ENCODE peak calls at places on chromosome 10, in ten cellular contexts. J, Y, O, X, F, M, U, C, Q and N are unnamed samples.
A peak's percentile ranks its signal among the peaks of the same experiment; 100 is the strongest.

GRCh38 chr10:78283069-78283682 is 249.5 kb downstream of the RPS24 start:
- DNase-seq in Y (no peak), O (no peak), C (no peak), J (no peak), U (no peak), X (no peak), M (no peak), F (no peak), Q (no peak), N (no peak)

GRCh38 chr10:29689001-29689400 is 54.2 kb upstream of the SVIL start:
- DNase-seq in X (peak; percentile 86), M (peak; percentile 79), Y (peak; percentile 73), U (no peak), F (peak; percentile 89), J (no peak), O (peak; percentile 80), C (no peak), Q (peak; percentile 74), N (no peak)

GRCh38 chr10:29250066-29250465 is 38.8 kb upstream of the LYZL1 start:
- DNase-seq in J (no peak), F (no peak), X (no peak), U (no peak), M (no peak), O (no peak), C (no peak), Y (no peak), Q (no peak), N (no peak)

GRCh38 chr10:124663766-124664360 is 80.3 kb downstream of the FAM53B start:
- DNase-seq in M (no peak), O (no peak), X (no peak), U (no peak), F (no peak), Q (no peak), C (no peak), Y (no peak), J (no peak), N (no peak)

GRCh38 chr10:116470768-116471415 is 43.2 kb downstream of the PNLIPRP3 start:
- DNase-seq in X (peak; percentile 13), Y (peak; percentile 1), Q (no peak), M (no peak), C (peak; percentile 46), J (no peak), U (no peak), O (no peak), F (no peak), N (no peak)

GRCh38 chr10:71210031-71210871 is 2.1 kb upstream of the UNC5B start:
- DNase-seq in O (no peak), X (no peak), U (no peak), Y (no peak), M (no peak), C (no peak), F (no peak), J (no peak), Q (no peak), N (no peak)

GRCh38 chr10:77415311-77415960 is 222.2 kb downstream of the KCNMA1 start:
- DNase-seq in C (no peak), Y (no peak), F (no peak), M (peak; percentile 22), J (no peak), U (no peak), Q (no peak), O (no peak), X (no peak), N (no peak)

GRCh38 chr10:11927746-11928145 is 104.6 kb downstream of the PROSER2 start:
- DNase-seq in Y (no peak), X (no peak), M (no peak), Q (no peak), C (no peak), J (no peak), F (no peak), O (no peak), U (no peak), N (no peak)

GRCh38 chr10:65112573-65112972 is 1591.4 kb downstream of the REEP3 start:
- DNase-seq in Y (no peak), O (no peak), M (no peak), F (no peak), U (no peak), X (no peak), C (no peak), J (no peak), Q (no peak), N (no peak)

DNA sequence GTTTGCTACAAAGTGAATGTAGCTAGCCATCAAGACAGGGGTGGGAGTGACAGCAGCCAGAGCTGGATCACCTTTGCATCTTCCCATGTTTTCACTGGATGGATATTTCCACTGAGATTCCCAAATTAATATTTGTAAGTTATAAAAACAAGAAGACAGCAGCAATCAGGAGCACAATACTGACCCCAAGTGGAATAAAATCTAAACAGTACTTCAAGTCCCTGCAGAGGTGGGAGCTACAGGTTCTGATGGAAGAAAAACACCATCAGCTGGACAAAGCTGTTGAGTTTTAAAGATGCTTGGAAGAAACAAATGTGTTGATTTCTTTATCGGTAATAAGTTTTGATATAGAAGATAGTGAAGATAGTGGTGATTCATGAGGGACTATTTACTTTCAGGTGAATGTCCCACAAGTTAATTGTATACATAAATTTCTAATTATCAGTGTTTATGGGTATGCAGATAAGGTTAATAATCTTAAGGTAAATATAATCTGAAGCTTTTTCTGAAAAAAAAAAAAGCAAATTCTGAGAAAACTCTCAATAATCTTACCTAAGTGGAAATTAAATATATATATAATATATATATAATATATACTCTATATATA is 129.3 kb downstream of the SLC16A9 start:
- DNase-seq in F (peak; percentile 45), Q (peak; percentile 82), Y (peak; percentile 33), X (peak; percentile 52), U (no peak), O (peak; percentile 76), M (peak; percentile 81), J (no peak), C (no peak), N (no peak)
- TF ChIP-seq CTCF in F (peak; percentile 7), Q (peak; percentile 63), Y (peak; percentile 54), X (peak; percentile 64), U (no peak), O (peak; percentile 49), M (peak; percentile 60), J (peak; percentile 4), C (no peak), N (peak; percentile 68)

GRCh38 chr10:80272793-80273522 is 16.5 kb downstream of the MAT1A start:
- DNase-seq in Y (peak; percentile 2), O (peak; percentile 8), M (peak; percentile 5), U (no peak), Q (peak; percentile 5), C (no peak), F (no peak), J (no peak), X (no peak), N (no peak)
- TF ChIP-seq CTCF in Y (no peak), O (no peak), M (no peak), U (no peak), Q (no peak), C (no peak), F (no peak), J (no peak), X (no peak), N (no peak)

DNA sequence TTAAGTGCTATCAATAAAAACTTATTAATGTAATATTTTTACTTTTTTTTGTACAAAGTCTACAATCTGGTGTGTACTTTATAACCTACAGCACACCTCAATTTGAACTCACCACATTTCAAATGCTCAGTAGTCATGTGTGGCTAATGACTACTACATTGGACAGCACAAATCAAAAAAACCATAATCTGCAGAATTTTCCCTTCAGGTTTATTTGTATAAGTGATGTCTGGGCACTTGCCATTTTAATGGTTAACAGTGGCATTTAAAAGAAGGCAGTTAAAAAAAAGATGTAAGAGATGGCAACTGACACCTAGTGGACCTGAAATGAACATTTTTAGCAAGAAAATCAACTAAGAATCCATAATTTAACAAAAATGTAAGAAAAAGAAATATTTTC is 124.6 kb upstream of the NRBF2 start:
- DNase-seq in M (peak; percentile 15), F (no peak), C (no peak), Q (peak; percentile 11), Y (no peak), O (no peak), J (no peak), U (no peak), X (peak; percentile 43), N (no peak)
- TF ChIP-seq CTCF in M (no peak), F (no peak), C (no peak), Q (no peak), Y (no peak), O (no peak), J (no peak), U (no peak), X (no peak), N (no peak)

DNA sequence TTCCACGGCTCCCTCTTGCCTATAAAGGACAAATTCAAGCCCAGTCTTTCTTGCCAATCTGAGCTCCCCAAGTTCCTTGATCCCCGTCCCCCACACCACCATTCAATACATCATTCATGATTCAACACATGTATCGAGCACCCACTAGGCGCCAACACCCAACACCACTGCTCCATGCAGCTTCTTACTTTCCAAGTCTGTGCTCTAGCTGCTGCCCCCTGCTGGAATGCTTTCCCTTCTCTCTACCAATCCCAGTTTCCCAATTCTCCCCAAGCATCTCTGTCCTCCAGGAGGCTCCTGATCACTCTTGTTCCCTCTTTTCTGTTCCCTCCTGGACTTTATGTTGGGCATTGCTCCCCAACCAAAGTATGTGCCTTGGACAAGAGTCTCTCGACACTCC is 172.6 kb downstream of the NEURL1 start:
- DNase-seq in Y (peak; percentile 49), Q (peak; percentile 60), J (no peak), O (peak; percentile 74), M (peak; percentile 60), C (peak; percentile 36), U (no peak), X (peak; percentile 20), F (no peak), N (no peak)
- TF ChIP-seq CTCF in Y (peak; percentile 78), Q (peak; percentile 61), J (peak; percentile 11), O (peak; percentile 73), M (peak; percentile 59), C (peak; percentile 51), U (no peak), X (peak; percentile 57), F (peak; percentile 51), N (peak; percentile 39)

DNA sequence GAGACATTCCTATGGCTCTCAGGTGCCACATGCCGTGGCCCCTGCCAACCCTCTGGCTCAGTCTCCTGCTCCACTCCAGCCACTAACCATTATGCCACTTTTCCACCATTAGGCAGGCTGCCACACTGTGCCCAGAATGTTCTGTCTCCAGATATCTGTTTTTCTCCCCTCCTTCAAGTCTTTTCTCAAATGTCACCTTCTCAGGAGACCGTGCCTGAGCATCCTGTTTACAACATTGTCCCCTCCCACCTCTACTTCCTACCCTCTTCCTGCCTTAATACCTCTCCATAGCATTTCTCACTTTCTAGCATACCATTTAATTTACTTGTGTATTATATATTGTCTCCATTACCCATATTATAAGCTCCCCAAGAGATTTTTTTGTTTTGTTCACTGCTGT is 162.5 kb upstream of the LYZL2 start:
- DNase-seq in C (no peak), Y (no peak), M (no peak), F (no peak), O (no peak), U (no peak), X (no peak), Q (no peak), J (no peak), N (no peak)
- TF ChIP-seq CTCF in C (no peak), Y (no peak), M (no peak), F (no peak), O (no peak), U (no peak), X (no peak), Q (no peak), J (no peak), N (no peak)

GRCh38 chr10:102121739-102122372 is 1.7 kb upstream of the LDB1 start:
- DNase-seq in Y (no peak), X (peak; percentile 45), O (no peak), Q (peak; percentile 48), U (no peak), M (peak; percentile 47), F (no peak), J (peak; percentile 53), C (peak; percentile 59), N (no peak)
- TF ChIP-seq CTCF in Y (peak; percentile 45), X (peak; percentile 48), O (peak; percentile 6), Q (peak; percentile 32), U (no peak), M (peak; percentile 46), F (no peak), J (no peak), C (no peak), N (peak; percentile 13)